ENCODE peak calls at places on chromosomes 13 and 19, in four cellular contexts. G is activated CD8-positive, alpha-beta memory T cell treated with anti-CD3 and anti-CD28 coated beads for 1 hour; S is hippocampal formation; C is progenitor cell of endocrine pancreas. Y is an unnamed sample.

GRCh38 chr13:29483211-29483610 is 112.3 kb downstream of the SLC7A1 start:
- DNase-seq in C (no peak), S (no peak), G (no peak), Y (no peak)

GRCh38 chr13:40158218-40158617 is 502.8 kb downstream of the COG6 start:
- DNase-seq in G (no peak), C (no peak), S (no peak), Y (no peak)

GRCh38 chr13:99996177-99996705 is 14.7 kb downstream of the ZIC2 start:
- DNase-seq in G (no peak), S (no peak), C (no peak), Y (peak)

GRCh38 chr19:38389101-38389925 is 816 bp downstream of the SPRED3 start:
- DNase-seq in S (no peak), G (no peak), C (no peak), Y (no peak)

GRCh38 chr19:19405919-19406877 is 723 bp downstream of the GATAD2A start:
- DNase-seq in G (no peak), C (peak), S (no peak), Y (peak)

GRCh38 chr13:91922969-91923592 is 524.7 kb downstream of the GPC5 start:
- DNase-seq in S (no peak), C (no peak), G (no peak), Y (no peak)

GRCh38 chr19:2478324-2478755 is 2.4 kb downstream of the GADD45B start:
- DNase-seq in S (peak), C (no peak), G (no peak), Y (no peak)

GRCh38 chr19:15280915-15281683 is 48.9 kb upstream of the EPHX3 start:
- DNase-seq in C (no peak), G (no peak), S (peak), Y (peak)

GRCh38 chr13:40375522-40376171 is 290.8 kb downstream of the FOXO1 start:
- DNase-seq in S (no peak), G (no peak), C (no peak), Y (no peak)

GRCh38 chr13:97341135-97341534 is 92.8 kb upstream of the RAP2A start:
- DNase-seq in C (no peak), S (no peak), G (no peak), Y (no peak)

GRCh38 chr13:53045110-53045509 is 16.5 kb downstream of the OLFM4 start:
- DNase-seq in C (no peak), S (no peak), G (no peak), Y (no peak)

GRCh38 chr19:50705422-50706019 is 14.1 kb downstream of the SHANK1 start:
- DNase-seq in C (no peak), S (peak), G (peak), Y (peak)

GRCh38 chr13:49082653-49083536 is 107.2 kb downstream of the FNDC3A start:
- DNase-seq in C (no peak), G (no peak), S (no peak), Y (no peak)

GRCh38 chr19:51690359-51691121 is 2.6 kb upstream of the SPACA6 start:
- DNase-seq in S (peak), C (peak), G (no peak), Y (peak)

Y was measured in NCI-H446.